ENCODE peak calls at places on chromosome 10, in six cellular contexts. P is GM12865, F is neural progenitor cell, Q is brain microvascular endothelial cell, E is fibroblast of lung, X is fibroblast of pulmonary artery. C is an unnamed sample.

GRCh38 chr10:3485287-3485686 is 299.7 kb downstream of the KLF6 start:
- DNase-seq in P (peak), F (no peak), Q (no peak), E (no peak), X (no peak), C (no peak)

GRCh38 chr10:63573068-63573697 is 52.0 kb downstream of the REEP3 start:
- DNase-seq in P (peak), F (no peak), Q (no peak), E (peak), X (peak), C (no peak)

GRCh38 chr10:127600479-127600878 is 51.4 kb downstream of the NPS start:
- DNase-seq in P (no peak), F (peak), Q (no peak), E (no peak), X (no peak), C (no peak)

GRCh38 chr10:107727762-107728317 is 563.3 kb upstream of the SORCS1 start:
- DNase-seq in P (no peak), F (no peak), Q (no peak), E (peak), X (peak), C (peak)

GRCh38 chr10:120480065-120480600 is 23.1 kb downstream of the PLPP4 start:
- DNase-seq in P (no peak), F (no peak), Q (no peak), E (peak), X (no peak), C (no peak)

GRCh38 chr10:89171263-89171872 is 35.7 kb downstream of the CH25H start:
- DNase-seq in P (no peak), F (no peak), Q (no peak), E (peak), X (peak), C (no peak)

GRCh38 chr10:14063531-14064317 is 267.0 kb downstream of the FRMD4A start:
- DNase-seq in P (no peak), F (no peak), Q (peak), E (peak), X (peak), C (no peak)

GRCh38 chr10:73253226-73253557 is 748 bp upstream of the MRPS16 start:
- DNase-seq in P (peak), F (peak), Q (no peak), E (no peak), X (no peak), C (no peak)

GRCh38 chr10:126062132-126063032 is 166.0 kb downstream of the FANK1 start:
- DNase-seq in P (no peak), F (no peak), Q (peak), E (peak), X (peak), C (peak)

GRCh38 chr10:102261842-102262241 is 16.5 kb downstream of the GBF1 start:
- DNase-seq in P (no peak), F (no peak), Q (no peak), E (no peak), X (no peak), C (no peak)

GRCh38 chr10:32692174-32692573 is 246.2 kb downstream of the CCDC7 start:
- DNase-seq in P (no peak), F (peak), Q (peak), E (peak), X (peak), C (no peak)

GRCh38 chr10:74008212-74008731 is 10.4 kb downstream of the VCL start:
- DNase-seq in P (peak), F (no peak), Q (no peak), E (peak), X (peak), C (peak)

GRCh38 chr10:75438275-75438674 is 6.9 kb downstream of the LRMDA start:
- DNase-seq in P (no peak), F (no peak), Q (no peak), E (no peak), X (no peak), C (no peak)

GRCh38 chr10:6320320-6321010 is 117.7 kb downstream of the PFKFB3 start:
- DNase-seq in P (peak), F (no peak), Q (no peak), E (no peak), X (no peak), C (no peak)

GRCh38 chr10:123948030-123948823 is 56.6 kb upstream of the CPXM2 start:
- DNase-seq in P (no peak), F (no peak), Q (no peak), E (no peak), X (no peak), C (no peak)

GRCh38 chr10:133122171-133122935 is 34.6 kb downstream of the ADGRA1 start:
- DNase-seq in P (no peak), F (no peak), Q (no peak), E (no peak), X (no peak), C (no peak)

GRCh38 chr10:71634531-71635164 is 84.9 kb downstream of the C10orf105 start:
- DNase-seq in P (no peak), F (no peak), Q (no peak), E (no peak), X (no peak), C (no peak)

DNA sequence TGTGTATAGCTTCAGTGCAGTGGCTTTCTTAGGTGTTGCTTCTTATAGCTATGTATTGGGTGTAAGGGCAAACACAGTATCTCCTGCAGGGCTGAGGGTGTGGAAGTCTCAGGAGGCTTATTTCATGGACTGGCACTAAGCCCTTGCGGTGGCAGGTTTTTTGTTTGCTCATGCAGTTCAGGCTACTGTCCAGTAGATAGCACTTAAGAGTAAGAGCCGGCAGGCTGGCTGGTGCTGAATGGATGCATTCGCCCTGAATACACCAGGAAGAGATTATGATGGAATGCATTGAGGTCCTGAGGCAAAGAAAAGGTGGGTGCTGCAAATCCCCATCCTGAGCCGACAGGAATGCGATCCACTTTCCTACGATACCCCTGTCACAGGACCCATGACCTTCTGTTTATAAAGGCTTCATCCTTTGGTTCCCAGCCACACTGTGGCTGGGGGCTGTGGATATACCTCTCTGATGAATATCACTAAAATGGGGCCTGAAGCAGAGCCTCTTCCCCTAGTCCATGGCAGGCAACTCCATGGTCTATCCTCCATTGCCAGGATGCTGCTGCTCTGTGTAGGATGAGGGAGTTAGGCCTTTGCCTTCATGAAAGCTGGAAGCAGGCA is 44.9 kb downstream of the ANXA8 start:
- DNase-seq in P (peak), F (peak), Q (peak), E (peak), X (peak), C (peak)
- TF ChIP-seq CTCF in P (peak), F (peak), Q (peak), E (peak), X (peak), C (peak)

GRCh38 chr10:12180221-12180974 is 15.3 kb downstream of the NUDT5 start:
- DNase-seq in P (no peak), F (no peak), Q (no peak), E (no peak), X (no peak), C (no peak)
- H3K4me3 ChIP-seq in P (no peak), F (no peak), Q (no peak), E (no peak), X (no peak), C (no peak)

DNA sequence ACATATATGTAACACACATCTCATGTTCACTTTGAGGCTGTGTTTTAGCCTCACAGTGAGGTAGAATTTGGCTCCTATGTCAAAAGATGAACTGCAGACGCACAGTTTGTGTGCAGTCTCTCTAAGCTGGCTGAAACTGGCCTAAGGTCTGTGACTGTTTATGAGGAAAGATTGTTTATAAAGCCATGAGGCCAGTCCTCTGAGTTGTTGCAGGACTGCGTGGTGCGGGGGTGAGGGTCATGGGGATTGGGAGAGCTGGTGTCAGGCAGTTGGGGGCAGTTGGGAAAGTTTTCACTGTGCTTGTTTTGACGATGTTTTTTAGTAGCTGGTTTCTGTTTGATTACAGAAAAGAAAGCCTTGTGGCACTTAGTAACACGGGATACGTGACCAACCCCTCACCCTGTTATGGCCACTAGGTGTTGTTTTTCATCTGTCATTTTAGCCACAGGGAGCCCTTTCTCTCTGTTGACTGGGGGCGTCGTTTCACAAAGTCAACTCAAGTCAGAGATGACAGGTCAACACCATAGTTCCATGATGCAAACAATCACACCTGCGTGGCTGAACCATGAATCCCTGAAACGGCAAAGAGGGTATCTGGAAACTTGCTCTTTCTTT is 310.9 kb downstream of the CCDC3 start:
- DNase-seq in P (peak), F (no peak), Q (no peak), E (no peak), X (no peak), C (no peak)
- TF ChIP-seq CTCF in P (no peak), F (no peak), Q (no peak), E (no peak), X (no peak), C (no peak)

GRCh38 chr10:95291634-95292039 is 834 bp upstream of the PDLIM1 start:
- DNase-seq in P (peak), F (no peak), Q (no peak), E (no peak), X (no peak), C (no peak)

GRCh38 chr10:95289003-95289920 is 1.5 kb downstream of the PDLIM1 start:
- DNase-seq in P (peak), F (peak), Q (no peak), E (no peak), X (peak), C (no peak)

GRCh38 chr10:95290446-95290800 is 380 bp downstream of the PDLIM1 start:
- DNase-seq in P (no peak), F (peak), Q (no peak), E (no peak), X (no peak), C (no peak)

GRCh38 chr10:95289921-95290421 is 832 bp downstream of the PDLIM1 start:
- DNase-seq in P (no peak), F (no peak), Q (no peak), E (no peak), X (no peak), C (no peak)

DNA sequence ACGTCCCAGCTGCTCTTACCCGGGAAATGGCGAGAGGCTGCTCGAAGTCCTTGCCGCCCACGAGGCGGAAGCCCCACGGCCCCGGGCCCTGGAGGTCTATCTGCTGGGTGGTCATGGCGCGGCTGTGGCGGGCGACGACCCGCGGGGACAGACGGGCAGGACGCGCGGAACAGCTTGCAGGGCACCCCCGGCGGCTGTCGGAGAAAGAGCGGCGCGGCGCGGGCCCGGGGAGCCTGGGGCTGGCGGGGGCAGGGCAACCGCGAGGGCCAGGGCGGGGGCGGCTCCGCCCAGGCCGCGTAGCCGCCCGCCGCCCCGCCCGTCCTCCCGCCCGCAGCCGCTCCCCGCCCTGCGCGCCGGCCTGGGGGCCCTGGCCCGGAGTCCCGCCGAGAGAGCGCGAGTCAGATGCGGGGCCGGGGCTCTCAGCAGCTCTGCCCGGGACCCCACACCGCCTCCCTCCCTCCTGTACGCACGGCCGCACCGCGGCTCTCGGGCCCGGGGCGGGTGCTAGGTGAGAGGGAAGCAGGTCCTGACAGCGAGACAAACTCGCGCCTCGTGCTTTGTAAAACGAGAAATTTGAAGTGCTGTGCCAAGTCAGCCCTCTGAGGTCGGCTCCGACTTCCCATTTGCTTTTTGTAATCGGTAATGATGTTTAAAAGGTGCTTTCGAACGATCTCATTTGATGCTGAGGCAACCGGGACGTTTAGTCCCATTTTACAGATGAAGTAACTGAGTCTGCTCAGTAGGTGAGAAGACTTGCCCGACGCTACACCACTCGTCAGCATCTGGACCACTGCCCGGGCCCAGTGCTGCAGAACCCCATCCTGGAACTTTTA is at the start of gene PDLIM1:
- DNase-seq in P (peak), F (peak), Q (no peak), E (peak), X (peak), C (no peak)
- H3K4me3 ChIP-seq in P (peak), F (peak), Q (peak), E (peak), X (peak), C (peak)

DNA sequence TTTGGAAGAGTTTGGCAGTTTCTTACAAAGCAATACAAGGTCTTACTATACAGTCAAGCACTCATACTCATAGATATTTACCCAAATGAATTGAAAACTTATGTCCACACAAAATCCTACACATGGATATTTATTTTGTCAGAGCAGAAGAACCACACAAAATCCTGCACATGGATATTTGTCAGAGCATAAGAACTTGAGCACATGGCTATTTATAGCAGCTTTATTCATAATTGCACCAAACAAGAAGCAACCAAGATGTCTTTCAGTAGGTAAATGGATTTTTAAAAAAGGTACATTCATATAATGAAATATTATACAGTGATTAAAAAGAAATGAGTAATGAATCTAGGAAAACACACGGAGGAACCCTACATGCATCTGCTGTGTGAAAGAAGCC is 115.4 kb downstream of the BTAF1 start:
- DNase-seq in P (no peak), F (no peak), Q (no peak), E (no peak), X (no peak), C (no peak)
- TF ChIP-seq CTCF in P (no peak), F (no peak), Q (no peak), E (no peak), X (no peak), C (no peak)

C was measured in HFF-Myc.